ENCODE peak calls at places on chromosomes 5 and 9, in nine cellular contexts. P, E, H, W, J, O, A, U and S are unnamed samples.

GRCh38 chr5:157038568-157039187 is 20.2 kb downstream of the HAVCR1 start:
- DNase-seq in A (no peak), P (no peak), W (no peak), H (no peak), E (no peak), U (no peak), J (no peak), O (no peak), S (no peak)

GRCh38 chr9:114909657-114910056 is 20.7 kb downstream of the TNFSF8 start:
- DNase-seq in A (no peak), E (no peak), U (no peak), P (no peak), H (no peak), W (no peak), J (no peak), O (no peak), S (no peak)

GRCh38 chr5:39192449-39193160 is 26.8 kb downstream of the FYB1 start:
- DNase-seq in O (no peak), H (no peak), E (no peak), U (no peak), A (no peak), W (no peak), P (no peak), J (no peak), S (no peak)

GRCh38 chr5:135317286-135317685 is 81.7 kb downstream of the MACROH2A1 start:
- DNase-seq in H (no peak), O (no peak), A (no peak), W (no peak), E (no peak), P (no peak), J (no peak), U (no peak), S (no peak)

GRCh38 chr9:121774715-121775613 is 123.5 kb downstream of the DAB2IP start:
- DNase-seq in U (no peak), H (no peak), W (no peak), E (peak), O (no peak), A (no peak), J (no peak), P (no peak), S (no peak)

GRCh38 chr9:98504883-98505282 is 203.9 kb downstream of the GABBR2 start:
- DNase-seq in H (no peak), P (no peak), O (no peak), W (no peak), A (no peak), J (no peak), U (no peak), E (no peak), S (peak)

GRCh38 chr5:56064984-56065383 is 70.2 kb upstream of the IL6ST start:
- DNase-seq in J (peak), P (no peak), U (no peak), W (no peak), A (no peak), E (no peak), O (no peak), H (no peak), S (no peak)

GRCh38 chr9:27497883-27498553 is 26.1 kb upstream of the IFNK start:
- DNase-seq in O (peak), A (peak), W (no peak), E (no peak), J (no peak), U (no peak), P (no peak), H (no peak), S (no peak)

GRCh38 chr9:108161520-108161919 is 672.0 kb upstream of the KLF4 start:
- DNase-seq in P (no peak), U (no peak), A (no peak), E (no peak), O (no peak), H (no peak), W (no peak), J (no peak), S (no peak)

GRCh38 chr9:78021692-78022091 is 9.9 kb downstream of the GNAQ start:
- DNase-seq in E (no peak), O (no peak), U (no peak), J (no peak), W (no peak), P (peak), A (no peak), H (no peak), S (no peak)

GRCh38 chr9:37430841-37431597 is 8.5 kb downstream of the GRHPR start:
- DNase-seq in O (peak), P (peak), U (no peak), E (no peak), H (no peak), W (no peak), J (no peak), A (no peak), S (no peak)

GRCh38 chr5:149125386-149125891 is 15.9 kb upstream of the ABLIM3 start:
- DNase-seq in U (no peak), W (no peak), E (no peak), A (peak), J (no peak), P (no peak), O (no peak), H (no peak), S (no peak)

GRCh38 chr9:120868676-120869359 is 8.2 kb downstream of the PHF19 start:
- DNase-seq in O (peak), H (peak), P (peak), W (peak), J (peak), E (no peak), U (peak), A (peak), S (peak)

GRCh38 chr5:113608113-113608551 is 94.6 kb downstream of the YTHDC2 start:
- DNase-seq in P (no peak), U (no peak), H (no peak), J (no peak), O (no peak), W (no peak), A (no peak), E (no peak), S (no peak)

GRCh38 chr5:111548312-111548930 is 36.1 kb upstream of the STARD4 start:
- DNase-seq in H (no peak), W (no peak), O (no peak), J (no peak), P (no peak), A (no peak), E (peak), U (no peak), S (no peak)

GRCh38 chr5:96091874-96092273 is 130.2 kb upstream of the ELL2 start:
- DNase-seq in H (no peak), W (no peak), E (no peak), J (no peak), O (no peak), P (no peak), A (no peak), U (no peak), S (no peak)

GRCh38 chr5:159786901-159787691 is 129.2 kb upstream of the ADRA1B start:
- DNase-seq in J (no peak), H (no peak), W (no peak), E (no peak), A (no peak), O (no peak), U (no peak), P (peak), S (peak)

GRCh38 chr5:139689631-139690384 is 41.7 kb downstream of the CXXC5 start:
- DNase-seq in H (no peak), O (no peak), W (no peak), P (no peak), J (peak), A (peak), E (no peak), U (no peak), S (no peak)

GRCh38 chr9:123000371-123001068 is 32.9 kb upstream of the GPR21 start:
- DNase-seq in O (no peak), E (no peak), P (no peak), H (no peak), U (no peak), J (no peak), A (no peak), W (no peak), S (no peak)

GRCh38 chr5:170034231-170034630 is 53.9 kb upstream of the INSYN2B start:
- DNase-seq in A (no peak), P (no peak), J (no peak), O (no peak), H (no peak), W (no peak), U (no peak), E (no peak), S (no peak)

GRCh38 chr9:6049798-6050197 is 34.4 kb upstream of the RANBP6 start:
- DNase-seq in E (no peak), W (no peak), H (no peak), J (peak), U (no peak), O (no peak), P (no peak), A (no peak), S (no peak)

GRCh38 chr5:122492675-122493074 is 180.6 kb downstream of the SNCAIP start:
- DNase-seq in W (no peak), O (no peak), P (no peak), H (no peak), A (no peak), E (peak), U (no peak), J (peak), S (no peak)

GRCh38 chr5:9712506-9713285 is 82.5 kb upstream of the TAS2R1 start:
- DNase-seq in O (no peak), U (no peak), W (no peak), A (no peak), J (no peak), E (no peak), P (peak), H (no peak), S (no peak)

GRCh38 chr9:37966443-37967271 is 62.7 kb upstream of the SLC25A51 start:
- DNase-seq in A (no peak), P (no peak), W (no peak), H (no peak), U (no peak), E (no peak), O (no peak), J (no peak), S (no peak)

GRCh38 chr5:171713152-171713551 is 72.5 kb upstream of the SMIM23 start:
- DNase-seq in H (no peak), W (no peak), P (no peak), E (no peak), O (no peak), U (no peak), J (no peak), A (no peak), S (no peak)

GRCh38 chr9:134395002-134395517 is 68.8 kb downstream of the RXRA start:
- DNase-seq in U (no peak), O (no peak), J (no peak), E (no peak), H (no peak), W (no peak), P (no peak), A (no peak), S (no peak)

GRCh38 chr5:163564321-163564924 is 59.0 kb downstream of the MAT2B start:
- DNase-seq in H (peak), E (peak), J (peak), W (peak), P (peak), A (peak), O (peak), U (peak), S (peak)

GRCh38 chr9:17005085-17005484 is 129.8 kb upstream of the CNTLN start:
- DNase-seq in U (no peak), O (no peak), E (peak), W (no peak), H (no peak), A (peak), P (peak), J (no peak), S (no peak)

GRCh38 chr9:112176410-112177010 is 1.4 kb upstream of the SUSD1 start:
- DNase-seq in W (no peak), J (no peak), E (no peak), H (no peak), U (no peak), P (no peak), O (no peak), A (no peak), S (no peak)

GRCh38 chr9:21752003-21752402 is 50.4 kb upstream of the MTAP start:
- DNase-seq in W (no peak), O (no peak), A (no peak), J (no peak), P (no peak), E (no peak), H (no peak), U (no peak), S (no peak)

GRCh38 chr5:74326571-74327338 is 313.8 kb downstream of the ENC1 start:
- DNase-seq in P (peak), H (peak), W (peak), J (peak), E (peak), U (no peak), O (no peak), A (no peak), S (no peak)

GRCh38 chr5:168404366-168404765 is 81.9 kb upstream of the RARS1 start:
- DNase-seq in E (no peak), U (no peak), J (no peak), P (peak), W (no peak), H (no peak), A (no peak), O (no peak), S (no peak)

GRCh38 chr5:54570923-54571322 is 53.4 kb downstream of the SNX18 start:
- DNase-seq in U (no peak), E (no peak), A (no peak), W (no peak), J (no peak), O (no peak), P (peak), H (no peak), S (no peak)